ENCODE peak calls at places on chromosomes 12 and 14, in five cellular contexts. O is cardiac muscle cell, B is ovary, G is GM23338, D is aorta. R is an unnamed sample. For H3K4me1, the result is how much of the 10 kb centered on the place peaks cover.

GRCh38 chr14:75372260-75372659 is 55.6 kb upstream of the JDP2 start:
- DNase-seq in O (no peak), G (no peak), B (no peak), D (no peak), R (peak)

GRCh38 chr12:131872154-131873046 is 22.0 kb upstream of the ULK1 start:
- DNase-seq in G (no peak), O (no peak), D (no peak), B (no peak), R (no peak)

GRCh38 chr14:34895277-34895676 is 20.1 kb upstream of the BAZ1A start:
- DNase-seq in B (no peak), O (no peak), G (peak), D (no peak), R (no peak)

GRCh38 chr12:89084751-89085150 is 267.6 kb downstream of the DUSP6 start:
- DNase-seq in O (no peak), D (no peak), B (no peak), G (no peak), R (no peak)

GRCh38 chr14:105944632-105945610 is 418.5 kb downstream of the TMEM121 start:
- DNase-seq in D (no peak), B (peak), G (peak), O (no peak), R (peak)

GRCh38 chr14:65422093-65422834 is 9.7 kb downstream of the FUT8 start:
- DNase-seq in G (no peak), B (no peak), O (no peak), D (no peak), R (no peak)

GRCh38 chr12:111193511-111193910 is 175.4 kb downstream of the PHETA1 start:
- DNase-seq in D (no peak), G (no peak), B (no peak), O (no peak), R (no peak)

GRCh38 chr14:66249544-66249943 is 236.6 kb upstream of the CCDC196 start:
- DNase-seq in O (no peak), B (no peak), D (no peak), G (no peak), R (no peak)

GRCh38 chr14:80809663-80810062 is 131.9 kb downstream of the CEP128 start:
- DNase-seq in D (no peak), G (no peak), B (no peak), O (no peak), R (no peak)

GRCh38 chr12:123931686-123932321 is 40.8 kb downstream of the CCDC92 start:
- DNase-seq in G (no peak), B (no peak), O (no peak), D (no peak), R (no peak)

GRCh38 chr12:66548338-66549049 is 130.4 kb downstream of the GRIP1 start:
- DNase-seq in O (no peak), D (no peak), G (peak), B (no peak), R (no peak)

GRCh38 chr12:47400251-47400650 is 305.6 kb downstream of the RPAP3 start:
- DNase-seq in O (no peak), B (no peak), G (no peak), D (no peak), R (no peak)

GRCh38 chr12:130658561-130658960 is 57.5 kb downstream of the RIMBP2 start:
- DNase-seq in B (no peak), G (no peak), D (no peak), O (no peak), R (no peak)

GRCh38 chr14:70811065-70811464 is 1.8 kb upstream of the MAP3K9 start:
- DNase-seq in B (no peak), O (no peak), D (no peak), G (no peak), R (no peak)

GRCh38 chr14:70809238-70810214 is at the start of gene MAP3K9:
- DNase-seq in D (peak), G (peak), B (peak), O (peak), R (peak)

GRCh38 chr14:70812124-70812818 is 3.0 kb upstream of the MAP3K9 start:
- DNase-seq in O (no peak), D (no peak), B (no peak), G (no peak), R (no peak)

GRCh38 chr14:70810621-70811020 is 1.3 kb upstream of the MAP3K9 start:
- DNase-seq in D (no peak), O (no peak), G (no peak), B (no peak), R (no peak)

DNA sequence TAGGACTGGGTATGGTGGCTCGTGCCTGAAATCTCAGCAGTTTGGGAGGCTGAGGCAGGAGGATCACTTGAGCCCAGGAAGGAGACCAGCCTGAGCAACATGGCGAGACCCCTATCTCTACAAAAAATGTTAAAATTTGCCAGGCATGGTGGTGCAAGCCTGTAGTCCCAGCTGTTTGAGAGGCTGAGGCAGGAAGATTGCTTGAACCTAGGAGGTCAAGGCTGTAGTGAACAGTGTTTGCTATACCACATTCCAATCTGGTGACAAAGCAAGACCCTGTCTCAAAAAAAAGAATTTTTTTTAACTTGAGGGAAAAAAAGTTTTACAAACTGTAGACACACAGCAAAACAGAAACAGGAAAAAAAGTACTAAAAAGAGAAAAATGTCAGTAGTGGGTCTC is 2.3 kb upstream of the MAP3K9 start:
- DNase-seq in B (no peak), D (no peak), O (no peak), G (peak), R (no peak)
- H3K4me3 ChIP-seq in B (no peak), D (no peak), O (no peak), G (peak), R (no peak)

DNA sequence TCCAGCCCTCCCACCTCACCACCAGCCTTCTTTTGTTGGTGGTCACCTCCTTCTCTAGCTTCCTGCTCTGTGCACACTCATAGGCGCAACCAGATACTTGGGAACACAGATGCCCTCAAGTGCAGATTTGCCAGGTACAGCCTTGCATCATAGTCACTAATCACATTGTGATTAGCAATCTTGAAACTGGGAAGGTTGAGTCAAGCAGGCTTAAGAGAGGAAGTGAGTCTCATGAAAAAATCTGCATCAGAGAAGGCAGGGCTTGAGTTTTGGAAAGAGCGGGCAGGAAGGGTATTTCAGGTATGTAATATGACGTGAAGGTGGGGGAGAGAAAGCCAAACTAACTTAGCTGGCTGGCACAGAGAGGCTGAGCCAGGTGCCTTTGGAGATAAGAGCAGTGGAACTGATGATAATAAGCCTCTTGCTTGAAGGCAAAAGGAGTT is 2.7 kb upstream of the RABGGTA start:
- DNase-seq in O (no peak), B (no peak), D (no peak), G (peak), R (no peak)
- H3K4me1 ChIP-seq in O (under half), B (under half), D (under half), G (under half), R (under half)

GRCh38 chr12:51893786-51894185 is 5.9 kb downstream of the ANKRD33 start:
- DNase-seq in O (no peak), G (no peak), D (peak), B (no peak), R (no peak)
- H3K4me3 ChIP-seq in O (no peak), G (no peak), D (no peak), B (no peak), R (no peak)

GRCh38 chr14:99808515-99808914 is 15.3 kb downstream of the EML1 start:
- DNase-seq in B (no peak), G (no peak), D (no peak), O (no peak), R (no peak)

GRCh38 chr14:99807413-99808132 is 14.4 kb downstream of the EML1 start:
- DNase-seq in B (no peak), O (no peak), D (no peak), G (peak), R (no peak)

GRCh38 chr14:99806040-99806439 is 12.8 kb downstream of the EML1 start:
- DNase-seq in B (no peak), G (no peak), D (no peak), O (no peak), R (no peak)

GRCh38 chr14:99808133-99808505 is 14.9 kb downstream of the EML1 start:
- DNase-seq in O (no peak), D (no peak), G (no peak), B (no peak), R (no peak)

DNA sequence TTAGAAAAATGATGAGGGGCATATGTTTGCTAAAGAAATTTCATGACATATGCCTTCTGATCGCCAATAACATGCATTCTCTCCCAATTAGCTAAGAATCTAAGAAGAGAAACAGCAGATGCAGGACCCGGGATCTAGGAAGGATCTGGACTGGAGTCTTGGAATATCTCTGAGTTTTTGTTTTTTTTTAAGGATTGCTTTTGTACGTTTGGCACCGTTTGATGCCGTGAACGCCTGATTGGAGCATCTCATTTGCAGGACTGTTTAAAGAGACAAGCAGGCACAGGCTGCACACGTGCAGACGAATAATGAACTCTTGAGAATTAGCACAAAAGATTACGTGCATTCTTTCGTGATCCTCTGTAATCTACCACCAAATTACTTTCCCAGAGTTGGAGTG is 13.6 kb downstream of the EML1 start:
- DNase-seq in B (no peak), O (no peak), G (no peak), D (no peak), R (no peak)
- H3K4me1 ChIP-seq in B (under half), O (under half), G (under half), D (under half), R (under half)